ENCODE peak calls at places on chromosomes 11 and 22, in eight cellular contexts. H is cardiac muscle cell, M is lung, X is psoas muscle, I is A549, L is PC-3, S is heart left ventricle, J is adrenal gland. Y is an unnamed sample.

GRCh38 chr11:126646701-126647209 is 291.3 kb downstream of the ST3GAL4 start:
- DNase-seq in H (peak), M (no peak), X (no peak), I (no peak), L (no peak), S (no peak), J (no peak), Y (no peak)

GRCh38 chr11:91792779-91793262 is 431.8 kb upstream of the FAT3 start:
- DNase-seq in H (no peak), M (no peak), X (no peak), I (peak), L (peak), S (no peak), J (no peak), Y (no peak)

GRCh38 chr11:65430406-65431217 is 8.0 kb downstream of the NEAT1 start:
- DNase-seq in H (peak), M (no peak), X (no peak), I (peak), L (peak), S (no peak), J (peak), Y (no peak)

GRCh38 chr22:27627444-27627833 is 174.1 kb downstream of the MN1 start:
- DNase-seq in H (peak), M (no peak), X (no peak), I (peak), L (no peak), S (no peak), J (no peak), Y (no peak)

GRCh38 chr22:41826430-41827383 is 6.2 kb upstream of the SREBF2 start:
- DNase-seq in H (no peak), M (no peak), X (peak), I (no peak), L (no peak), S (no peak), J (peak), Y (no peak)

GRCh38 chr11:14357843-14358728 is 897 bp downstream of the RRAS2 start:
- DNase-seq in H (peak), M (peak), X (peak), I (peak), L (peak), S (peak), J (peak), Y (no peak)

GRCh38 chr11:111269146-111269868 is 23.8 kb downstream of the POU2AF2 start:
- DNase-seq in H (peak), M (no peak), X (no peak), I (no peak), L (no peak), S (no peak), J (no peak), Y (no peak)

GRCh38 chr22:24133187-24133965 is 47.9 kb upstream of the SUSD2 start:
- DNase-seq in H (peak), M (no peak), X (no peak), I (peak), L (no peak), S (no peak), J (no peak), Y (no peak)

GRCh38 chr11:112320668-112321067 is 60.0 kb upstream of the PLET1 start:
- DNase-seq in H (peak), M (peak), X (peak), I (no peak), L (peak), S (peak), J (peak), Y (peak)

GRCh38 chr22:41504397-41504796 is 35.5 kb downstream of the ACO2 start:
- DNase-seq in H (peak), M (no peak), X (peak), I (no peak), L (no peak), S (peak), J (peak), Y (no peak)

GRCh38 chr22:36156515-36157419 is 3.8 kb downstream of the APOL3 start:
- DNase-seq in H (peak), M (peak), X (peak), I (no peak), L (peak), S (peak), J (peak), Y (peak)

GRCh38 chr11:78054971-78055370 is 8.7 kb upstream of the THRSP start:
- DNase-seq in H (no peak), M (no peak), X (no peak), I (no peak), L (no peak), S (no peak), J (no peak), Y (no peak)

GRCh38 chr22:45318558-45319318 is 9.0 kb downstream of the FAM118A start:
- DNase-seq in H (peak), M (no peak), X (no peak), I (no peak), L (no peak), S (no peak), J (no peak), Y (no peak)

GRCh38 chr11:37978647-37979046 is 1380.6 kb upstream of the RAG2 start:
- DNase-seq in H (peak), M (no peak), X (no peak), I (no peak), L (no peak), S (no peak), J (no peak), Y (no peak)

GRCh38 chr11:125553357-125553756 is 15.9 kb upstream of the EI24 start:
- DNase-seq in H (no peak), M (no peak), X (no peak), I (no peak), L (no peak), S (no peak), J (no peak), Y (no peak)

GRCh38 chr22:22870577-22871398 is 16.8 kb upstream of the IGLL5 start:
- DNase-seq in H (no peak), M (no peak), X (no peak), I (no peak), L (peak), S (no peak), J (no peak), Y (no peak)

GRCh38 chr11:31340903-31341572 is 28.5 kb downstream of the DCDC1 start:
- DNase-seq in H (peak), M (no peak), X (no peak), I (peak), L (peak), S (no peak), J (no peak), Y (no peak)

GRCh38 chr11:114566273-114566672 is 6.6 kb upstream of the NXPE1 start:
- DNase-seq in H (no peak), M (no peak), X (no peak), I (no peak), L (no peak), S (no peak), J (no peak), Y (no peak)

GRCh38 chr11:134625631-134626030 is 213.6 kb upstream of the B3GAT1 start:
- DNase-seq in H (no peak), M (no peak), X (no peak), I (no peak), L (no peak), S (no peak), J (no peak), Y (no peak)

GRCh38 chr11:66113132-66113856 is 43.2 kb downstream of the PACS1 start:
- DNase-seq in H (peak), M (no peak), X (no peak), I (peak), L (peak), S (no peak), J (no peak), Y (no peak)

GRCh38 chr22:24289138-24289537 is 18.5 kb downstream of the SPECC1L start:
- DNase-seq in H (peak), M (no peak), X (no peak), I (no peak), L (peak), S (no peak), J (no peak), Y (no peak)

GRCh38 chr22:37971475-37972434 is 12.6 kb downstream of the SOX10 start:
- DNase-seq in H (no peak), M (no peak), X (no peak), I (no peak), L (no peak), S (no peak), J (no peak), Y (no peak)

GRCh38 chr22:28931844-28932561 is 48.6 kb downstream of the ZNRF3 start:
- DNase-seq in H (no peak), M (no peak), X (no peak), I (no peak), L (no peak), S (no peak), J (no peak), Y (no peak)

GRCh38 chr11:119594639-119595249 is 134.3 kb downstream of the NECTIN1 start:
- DNase-seq in H (peak), M (no peak), X (peak), I (no peak), L (peak), S (no peak), J (peak), Y (no peak)

GRCh38 chr22:20545681-20546521 is 38.5 kb downstream of the MED15 start:
- DNase-seq in H (no peak), M (no peak), X (no peak), I (no peak), L (no peak), S (no peak), J (no peak), Y (no peak)

GRCh38 chr11:65903068-65903481 is 2.9 kb upstream of the FOSL1 start:
- DNase-seq in H (peak), M (no peak), X (no peak), I (peak), L (peak), S (no peak), J (no peak), Y (no peak)

GRCh38 chr11:726278-726915 is 20.4 kb downstream of the EPS8L2 start:
- DNase-seq in H (peak), M (peak), X (peak), I (no peak), L (no peak), S (no peak), J (peak), Y (no peak)

GRCh38 chr22:21917959-21918261 is 34.7 kb downstream of the PPM1F start:
- DNase-seq in H (no peak), M (no peak), X (no peak), I (no peak), L (no peak), S (no peak), J (no peak), Y (no peak)

GRCh38 chr11:18013790-18014507 is 1.1 kb upstream of the SERGEF start:
- DNase-seq in H (peak), M (no peak), X (no peak), I (peak), L (no peak), S (no peak), J (peak), Y (no peak)

GRCh38 chr11:115256326-115257197 is 247.7 kb downstream of the CADM1 start:
- DNase-seq in H (no peak), M (no peak), X (no peak), I (no peak), L (no peak), S (no peak), J (no peak), Y (no peak)

GRCh38 chr22:28111501-28111900 is 192.4 kb upstream of the PITPNB start:
- DNase-seq in H (no peak), M (no peak), X (no peak), I (no peak), L (no peak), S (no peak), J (no peak), Y (no peak)

GRCh38 chr11:8720376-8720775 is 37.8 kb downstream of the RPL27A start:
- DNase-seq in H (no peak), M (no peak), X (no peak), I (no peak), L (peak), S (no peak), J (no peak), Y (no peak)

GRCh38 chr11:96426356-96427103 is 36.7 kb downstream of the JRKL start:
- DNase-seq in H (peak), M (no peak), X (no peak), I (peak), L (peak), S (no peak), J (no peak), Y (no peak)

GRCh38 chr11:66265531-66266377 is 2.7 kb upstream of the RAB1B start:
- DNase-seq in H (no peak), M (no peak), X (no peak), I (no peak), L (no peak), S (no peak), J (no peak), Y (no peak)

GRCh38 chr11:99406345-99406744 is 385.6 kb downstream of the CNTN5 start:
- DNase-seq in H (no peak), M (no peak), X (no peak), I (no peak), L (no peak), S (no peak), J (no peak), Y (no peak)

GRCh38 chr22:48382197-48382596 is 1445.5 kb downstream of the BRD1 start:
- DNase-seq in H (no peak), M (no peak), X (no peak), I (no peak), L (no peak), S (no peak), J (no peak), Y (no peak)

GRCh38 chr22:42397332-42398246 is 34.6 kb downstream of the NFAM1 start:
- DNase-seq in H (no peak), M (peak), X (no peak), I (no peak), L (no peak), S (peak), J (peak), Y (no peak)

GRCh38 chr22:19579880-19580279 is 55.7 kb upstream of the CLDN5 start:
- DNase-seq in H (peak), M (no peak), X (peak), I (no peak), L (peak), S (peak), J (peak), Y (no peak)

GRCh38 chr22:44427506-44428470 is 70.2 kb downstream of the RTL6 start:
- DNase-seq in H (no peak), M (no peak), X (no peak), I (no peak), L (no peak), S (no peak), J (peak), Y (no peak)

GRCh38 chr11:70742553-70743291 is 344.4 kb downstream of the CTTN start:
- DNase-seq in H (peak), M (no peak), X (no peak), I (no peak), L (no peak), S (no peak), J (no peak), Y (no peak)
- H3K27ac ChIP-seq in H (peak), M (no peak), X (no peak), I (no peak), L (no peak), S (no peak), J (no peak), Y (no peak)

GRCh38 chr11:19552100-19552499 is 160.5 kb upstream of the NAV2 start:
- DNase-seq in H (no peak), M (no peak), X (no peak), I (no peak), L (no peak), S (no peak), J (no peak), Y (no peak)
- H3K27ac ChIP-seq in H (no peak), M (no peak), X (no peak), I (no peak), L (no peak), S (no peak), J (no peak), Y (no peak)

GRCh38 chr11:61577383-61578118 is 3.3 kb downstream of the SYT7 start:
- DNase-seq in H (no peak), M (no peak), X (no peak), I (peak), L (peak), S (peak), J (no peak), Y (no peak)

GRCh38 chr11:61579398-61580291 is 1.2 kb downstream of the SYT7 start:
- DNase-seq in H (no peak), M (no peak), X (no peak), I (no peak), L (no peak), S (no peak), J (no peak), Y (no peak)

GRCh38 chr11:61581030-61581928 is at the start of gene SYT7:
- DNase-seq in H (peak), M (peak), X (peak), I (peak), L (peak), S (peak), J (peak), Y (peak)

GRCh38 chr11:61580292-61580888 is 486 bp downstream of the SYT7 start:
- DNase-seq in H (no peak), M (no peak), X (no peak), I (no peak), L (peak), S (no peak), J (no peak), Y (no peak)

DNA sequence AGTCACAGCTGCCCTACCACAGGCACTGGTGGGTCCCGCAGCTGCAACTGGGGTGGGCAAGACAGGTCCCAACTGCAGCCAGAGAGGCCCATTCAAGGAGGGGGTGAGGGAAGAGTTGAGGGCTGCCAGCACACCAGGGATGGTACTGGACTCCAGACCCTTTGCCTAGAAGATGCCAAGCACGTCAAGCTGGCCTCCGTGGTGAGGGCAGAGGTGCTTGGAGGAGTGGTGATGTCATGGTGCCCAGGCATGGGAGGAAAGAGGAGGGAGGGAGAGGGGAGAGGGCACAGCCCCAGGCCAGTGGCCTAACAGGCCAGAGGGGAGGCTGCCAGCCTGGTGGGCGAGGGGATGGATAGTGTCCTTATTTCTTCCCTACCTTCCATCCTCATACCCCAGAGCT is 2.1 kb downstream of the SYT7 start:
- DNase-seq in H (no peak), M (no peak), X (no peak), I (no peak), L (no peak), S (no peak), J (no peak), Y (no peak)
- H3K27ac ChIP-seq in H (no peak), M (no peak), X (no peak), I (no peak), L (no peak), S (no peak), J (no peak), Y (no peak)

GRCh38 chr11:33608386-33608785 is 92.2 kb downstream of the C11orf91 start:
- DNase-seq in H (no peak), M (no peak), X (no peak), I (no peak), L (no peak), S (no peak), J (no peak), Y (no peak)
- H3K27ac ChIP-seq in H (no peak), M (no peak), X (no peak), I (no peak), L (no peak), S (no peak), J (no peak), Y (no peak)

DNA sequence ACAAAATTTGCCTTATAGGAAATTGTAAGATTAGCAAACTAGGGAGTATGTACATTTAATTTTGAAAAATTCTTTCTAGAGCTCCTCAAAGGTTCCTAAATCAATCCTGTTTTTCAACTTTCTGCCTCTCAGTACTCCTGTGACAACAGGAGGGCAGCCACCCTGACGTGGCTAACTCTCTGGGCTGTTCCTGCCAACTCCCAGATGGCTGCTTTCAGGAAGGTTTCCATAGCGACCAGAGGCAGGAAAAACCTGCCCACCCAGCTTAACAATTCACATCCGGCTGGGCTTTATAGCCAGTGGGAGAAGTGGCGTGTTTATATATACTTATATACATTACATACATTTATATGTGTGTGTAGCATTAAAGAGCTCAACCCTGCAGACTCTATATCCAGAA is 26.5 kb downstream of the SGSM3 start:
- DNase-seq in H (peak), M (peak), X (no peak), I (no peak), L (peak), S (no peak), J (peak), Y (no peak)
- H3K27ac ChIP-seq in H (no peak), M (no peak), X (no peak), I (no peak), L (peak), S (peak), J (no peak), Y (no peak)

GRCh38 chr11:76661306-76661751 is 9.2 kb downstream of the LRRC32 start:
- DNase-seq in H (no peak), M (no peak), X (no peak), I (no peak), L (no peak), S (peak), J (no peak), Y (no peak)
- H3K27ac ChIP-seq in H (no peak), M (no peak), X (no peak), I (no peak), L (no peak), S (no peak), J (no peak), Y (no peak)

GRCh38 chr11:67285541-67286498 is 3.3 kb upstream of the ANKRD13D start:
- DNase-seq in H (no peak), M (no peak), X (peak), I (no peak), L (no peak), S (peak), J (no peak), Y (no peak)
- H3K27ac ChIP-seq in H (no peak), M (no peak), X (no peak), I (no peak), L (no peak), S (peak), J (peak), Y (peak)

DNA sequence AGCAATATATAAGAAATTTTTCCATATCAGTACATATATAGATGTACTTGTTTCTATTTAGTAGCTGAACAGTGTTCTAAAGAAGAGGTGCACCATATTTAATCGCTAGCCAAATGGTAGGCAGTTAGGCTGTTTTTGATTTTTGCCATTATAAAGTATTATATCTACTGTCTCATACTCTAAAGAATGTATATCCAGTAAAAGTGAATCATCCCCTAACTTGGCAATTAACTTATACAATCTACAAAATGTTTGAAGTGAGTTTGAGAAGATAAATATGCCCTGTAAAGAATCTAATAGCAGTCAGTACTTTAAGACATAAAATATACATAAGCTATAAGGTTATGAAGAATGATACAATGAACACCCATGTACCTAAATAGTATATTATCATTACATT is 291.5 kb downstream of the SWAP70 start:
- DNase-seq in H (no peak), M (no peak), X (no peak), I (no peak), L (peak), S (no peak), J (no peak), Y (no peak)
- H3K27ac ChIP-seq in H (no peak), M (no peak), X (no peak), I (no peak), L (no peak), S (no peak), J (no peak), Y (no peak)

DNA sequence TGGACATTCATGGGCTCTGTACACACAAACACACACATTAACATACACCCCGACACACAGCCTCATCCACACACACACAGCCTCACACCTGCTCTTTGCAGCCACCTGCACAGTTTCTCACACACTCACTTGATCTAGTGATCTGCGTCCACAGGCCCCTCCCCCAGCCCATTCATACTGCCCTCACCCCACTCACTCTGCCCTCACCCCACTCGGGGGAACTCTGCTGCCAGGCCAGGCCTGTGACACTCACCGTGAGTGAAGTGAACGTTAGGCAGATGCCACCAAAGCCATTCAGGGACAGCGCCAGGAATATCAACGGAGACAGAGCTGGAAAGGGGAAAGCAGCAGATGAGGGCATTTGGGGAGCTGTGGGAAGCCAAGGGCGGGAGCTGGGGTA is 15.0 kb downstream of the SLC43A1 start:
- DNase-seq in H (no peak), M (no peak), X (no peak), I (no peak), L (no peak), S (peak), J (no peak), Y (no peak)
- H3K27ac ChIP-seq in H (no peak), M (peak), X (peak), I (no peak), L (no peak), S (peak), J (peak), Y (peak)

GRCh38 chr11:102478660-102479245 is 26.2 kb upstream of the TMEM123 start:
- DNase-seq in H (peak), M (no peak), X (no peak), I (no peak), L (no peak), S (no peak), J (no peak), Y (no peak)
- H3K27ac ChIP-seq in H (no peak), M (no peak), X (no peak), I (no peak), L (no peak), S (no peak), J (no peak), Y (no peak)

Y was measured in substantia nigra.